ENCODE peak calls at places on chromosomes 4 and X, in six cellular contexts. E, S, A, O, N and Z are unnamed samples.

GRCh38 chrX:39953027-39953426 is 144.7 kb downstream of the BCOR start:
- DNase-seq in E (no peak), S (no peak), A (no peak), O (no peak), N (no peak), Z (no peak)

GRCh38 chr4:20890752-20891151 is 190.5 kb downstream of the PACRGL start:
- DNase-seq in E (no peak), S (no peak), A (no peak), O (no peak), N (no peak), Z (no peak)

GRCh38 chrX:87409113-87409841 is 108.3 kb upstream of the KLHL4 start:
- DNase-seq in E (no peak), S (peak; percentile 36), A (no peak), O (no peak), N (peak; percentile 90), Z (no peak)

GRCh38 chr4:150395872-150396271 is 186.1 kb upstream of the MAB21L2 start:
- DNase-seq in E (no peak), S (no peak), A (no peak), O (no peak), N (no peak), Z (no peak)

GRCh38 chr4:159946983-159947645 is 844.2 kb downstream of the RAPGEF2 start:
- DNase-seq in E (peak; percentile 55), S (no peak), A (peak; percentile 83), O (no peak), N (no peak), Z (no peak)

GRCh38 chr4:183118585-183118984 is 19.5 kb downstream of the WWC2 start:
- DNase-seq in E (peak; percentile 66), S (no peak), A (no peak), O (no peak), N (no peak), Z (no peak)

GRCh38 chr4:156568041-156568440 is 403.6 kb downstream of the PDGFC start:
- DNase-seq in E (no peak), S (no peak), A (no peak), O (no peak), N (no peak), Z (no peak)

GRCh38 chr4:153513596-153513995 is 47.4 kb downstream of the TMEM131L start:
- DNase-seq in E (no peak), S (no peak), A (no peak), O (no peak), N (no peak), Z (no peak)

GRCh38 chrX:33735182-33735581 is 396.9 kb downstream of the FAM47A start:
- DNase-seq in E (no peak), S (no peak), A (no peak), O (no peak), N (no peak), Z (no peak)

GRCh38 chr4:87465739-87466366 is 43.5 kb downstream of the NUDT9 start:
- DNase-seq in E (peak; percentile 17), S (no peak), A (peak; percentile 35), O (no peak), N (no peak), Z (no peak)

GRCh38 chr4:136306361-136306760 is 1225.9 kb downstream of the PCDH18 start:
- DNase-seq in E (no peak), S (no peak), A (peak; percentile 34), O (no peak), N (no peak), Z (no peak)

GRCh38 chr4:25954293-25954904 is 40.4 kb downstream of the SMIM20 start:
- DNase-seq in E (no peak), S (no peak), A (no peak), O (no peak), N (no peak), Z (no peak)

GRCh38 chr4:74278490-74278889 is 29.8 kb upstream of the EPGN start:
- DNase-seq in E (no peak), S (no peak), A (no peak), O (no peak), N (no peak), Z (no peak)

GRCh38 chrX:151694661-151695582 is at the start of gene PRRG3:
- DNase-seq in E (no peak), S (no peak), A (no peak), O (no peak), N (no peak), Z (no peak)

GRCh38 chr4:148081267-148081666 is 349.4 kb downstream of the ARHGAP10 start:
- DNase-seq in E (no peak), S (no peak), A (no peak), O (no peak), N (no peak), Z (no peak)

GRCh38 chr4:94515365-94515764 is 63.6 kb downstream of the PDLIM5 start:
- DNase-seq in E (no peak), S (no peak), A (no peak), O (no peak), N (no peak), Z (no peak)

GRCh38 chrX:47843363-47843762 is 6.7 kb downstream of the ZNF81 start:
- DNase-seq in E (no peak), S (no peak), A (no peak), O (no peak), N (no peak), Z (no peak)

GRCh38 chr4:159227984-159228383 is 125.1 kb downstream of the RAPGEF2 start:
- DNase-seq in E (peak; percentile 43), S (peak; percentile 84), A (no peak), O (no peak), N (peak; percentile 89), Z (peak; percentile 38)

GRCh38 chr4:188714907-188715306 is 575.7 kb downstream of the TRIML1 start:
- DNase-seq in E (no peak), S (no peak), A (no peak), O (no peak), N (no peak), Z (no peak)

GRCh38 chrX:131577433-131577832 is 33.6 kb downstream of the OR13H1 start:
- DNase-seq in E (no peak), S (no peak), A (no peak), O (no peak), N (no peak), Z (no peak)

GRCh38 chrX:39396358-39396995 is 595.2 kb downstream of the MID1IP1 start:
- DNase-seq in E (no peak), S (no peak), A (no peak), O (no peak), N (no peak), Z (no peak)

GRCh38 chrX:48770296-48770695 is 8.7 kb downstream of the GLOD5 start:
- DNase-seq in E (no peak), S (no peak), A (no peak), O (no peak), N (no peak), Z (no peak)

GRCh38 chrX:7647826-7648225 is 195.1 kb upstream of the VCX start:
- DNase-seq in E (no peak), S (no peak), A (no peak), O (no peak), N (no peak), Z (no peak)

GRCh38 chr4:20272411-20272872 is 20.7 kb downstream of the SLIT2 start:
- DNase-seq in E (no peak), S (no peak), A (no peak), O (no peak), N (no peak), Z (no peak)

GRCh38 chrX:47574096-47574553 is 8.1 kb upstream of the TIMP1 start:
- DNase-seq in E (no peak), S (no peak), A (no peak), O (no peak), N (no peak), Z (no peak)

GRCh38 chr4:186887211-186887785 is 163.6 kb upstream of the FAT1 start:
- DNase-seq in E (peak; percentile 15), S (no peak), A (peak; percentile 1), O (no peak), N (no peak), Z (no peak)

GRCh38 chrX:66050140-66050569 is 10.3 kb upstream of the VSIG4 start:
- DNase-seq in E (no peak), S (no peak), A (no peak), O (no peak), N (no peak), Z (no peak)

GRCh38 chrX:130083656-130084382 is 26.5 kb downstream of the ELF4 start:
- DNase-seq in E (no peak), S (no peak), A (no peak), O (no peak), N (no peak), Z (no peak)
- H3K27ac ChIP-seq in E (no peak overlapping the region), S (no peak overlapping the region), A (no peak overlapping the region), O (no peak overlapping the region), N (no peak overlapping the region), Z (no peak overlapping the region)

GRCh38 chr4:37797923-37798322 is 28.6 kb upstream of the PGM2 start:
- DNase-seq in E (no peak), S (no peak), A (no peak), O (no peak), N (no peak), Z (no peak)

GRCh38 chr4:37799941-37800554 is 26.4 kb upstream of the PGM2 start:
- DNase-seq in E (no peak), S (no peak), A (no peak), O (no peak), N (no peak), Z (no peak)

GRCh38 chr4:37802068-37802666 is 24.3 kb upstream of the PGM2 start:
- DNase-seq in E (peak; percentile 15), S (peak; percentile 48), A (peak; percentile 8), O (no peak), N (no peak), Z (peak; percentile 9)

GRCh38 chr4:37795796-37796195 is 30.7 kb upstream of the PGM2 start:
- DNase-seq in E (no peak), S (no peak), A (no peak), O (no peak), N (no peak), Z (no peak)

GRCh38 chr4:37798616-37799015 is 27.9 kb upstream of the PGM2 start:
- DNase-seq in E (no peak), S (no peak), A (no peak), O (no peak), N (no peak), Z (no peak)
- H3K27ac ChIP-seq in E (no peak overlapping the region), S (no peak overlapping the region), A (no peak overlapping the region), O (no peak overlapping the region), N (no peak overlapping the region), Z (no peak overlapping the region)

DNA sequence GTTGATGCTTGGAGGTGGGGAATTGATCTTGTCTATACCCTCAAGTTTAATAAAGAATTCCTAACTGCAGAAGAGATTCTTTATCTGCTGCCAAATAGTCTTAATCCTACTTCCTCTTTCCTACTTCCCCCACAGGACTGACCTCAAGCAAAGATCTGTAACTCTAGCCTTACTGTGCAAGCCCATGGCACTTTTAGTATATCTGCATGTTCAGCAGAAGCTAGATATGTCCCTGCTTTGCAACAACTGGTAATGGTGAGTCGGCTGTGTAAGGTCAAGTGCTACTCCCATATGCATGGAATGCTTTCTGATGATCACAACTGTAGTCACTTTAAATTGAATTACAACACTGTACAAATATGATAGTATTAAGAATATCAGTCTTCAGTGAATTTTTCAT is 26.3 kb upstream of the PDS5A start:
- DNase-seq in E (no peak), S (no peak), A (no peak), O (no peak), N (no peak), Z (no peak)
- H3K27ac ChIP-seq in E (no peak overlapping the region), S (no peak overlapping the region), A (no peak overlapping the region), O (no peak overlapping the region), N (no peak overlapping the region), Z (no peak overlapping the region)

DNA sequence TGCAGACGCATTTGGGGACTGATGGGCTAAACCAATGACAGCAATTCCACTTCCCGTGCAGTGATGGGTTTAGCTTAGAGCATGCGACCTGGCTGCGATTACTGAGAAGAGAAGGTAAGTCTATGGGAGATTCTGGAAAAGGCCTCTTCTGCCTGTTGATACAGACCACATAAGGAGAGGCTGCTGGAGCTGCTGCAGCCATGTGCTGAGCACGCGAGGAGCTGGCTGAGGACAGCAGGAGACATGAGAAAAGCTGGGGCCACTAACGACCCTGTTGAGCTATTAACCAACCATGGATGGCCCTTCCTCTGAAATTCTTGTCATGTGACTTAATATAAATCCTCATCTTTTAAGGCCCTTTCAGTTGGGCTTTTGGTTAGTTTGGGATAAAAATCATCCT is 199.9 kb downstream of the PRDM5 start:
- DNase-seq in E (no peak), S (no peak), A (no peak), O (no peak), N (no peak), Z (no peak)
- H3K27ac ChIP-seq in E (no peak overlapping the region), S (no peak overlapping the region), A (no peak overlapping the region), O (no peak overlapping the region), N (no peak overlapping the region), Z (no peak overlapping the region)